ENCODE peak calls at places on chromosomes 4 and X, in four cellular contexts. N, B, D and P are unnamed samples.

GRCh38 chr4:1533501-1534064 is 127.3 kb upstream of the NKX1-1 start:
- DNase-seq in N (no peak), B (no peak), D (no peak), P (no peak)

GRCh38 chr4:140116442-140117104 is 37.4 kb downstream of the MAML3 start:
- DNase-seq in N (no peak), B (no peak), D (no peak), P (no peak)

GRCh38 chr4:83631066-83631465 is 95.2 kb downstream of the GPAT3 start:
- DNase-seq in N (no peak), B (no peak), D (no peak), P (peak)

GRCh38 chr4:151442002-151442401 is 33.0 kb downstream of the FHIP1A start:
- DNase-seq in N (no peak), B (no peak), D (no peak), P (no peak)

GRCh38 chr4:48017108-48017527 is 546 bp downstream of the NIPAL1 start:
- DNase-seq in N (peak), B (peak), D (no peak), P (peak)

GRCh38 chr4:30753316-30753715 is 33.1 kb downstream of the PCDH7 start:
- DNase-seq in N (no peak), B (peak), D (no peak), P (peak)

GRCh38 chr4:174919886-174920423 is 1.8 kb downstream of the ADAM29 start:
- DNase-seq in N (no peak), B (no peak), D (no peak), P (no peak)

GRCh38 chr4:151436093-151436518 is 27.1 kb downstream of the FHIP1A start:
- DNase-seq in N (no peak), B (peak), D (no peak), P (peak)

GRCh38 chr4:7333801-7334421 is 100.8 kb downstream of the PSAPL1 start:
- DNase-seq in N (no peak), B (no peak), D (no peak), P (peak)

GRCh38 chrX:47283015-47283771 is 50.4 kb downstream of the USP11 start:
- DNase-seq in N (no peak), B (peak), D (peak), P (peak)

GRCh38 chr4:8707045-8707781 is 114.6 kb downstream of the CPZ start:
- DNase-seq in N (no peak), B (no peak), D (no peak), P (no peak)

GRCh38 chr4:52983563-52984303 is 121.6 kb downstream of the RASL11B start:
- DNase-seq in N (peak), B (peak), D (peak), P (peak)

GRCh38 chrX:21932277-21932996 is 8.1 kb upstream of the SMS start:
- DNase-seq in N (peak), B (peak), D (no peak), P (peak)

GRCh38 chr4:8278421-8279287 is 9.1 kb downstream of the HTRA3 start:
- DNase-seq in N (peak), B (peak), D (no peak), P (peak)

GRCh38 chr4:187565416-187565815 is 430.2 kb upstream of the ZFP42 start:
- DNase-seq in N (no peak), B (no peak), D (no peak), P (no peak)

GRCh38 chrX:103404225-103405008 is 28.1 kb downstream of the BEX3 start:
- DNase-seq in N (peak), B (peak), D (peak), P (peak)

GRCh38 chrX:101062171-101062570 is 10.3 kb upstream of the TRMT2B start:
- DNase-seq in N (no peak), B (peak), D (no peak), P (no peak)

GRCh38 chr4:130524057-130524456 is 1428.1 kb downstream of the C4orf33 start:
- DNase-seq in N (no peak), B (no peak), D (no peak), P (no peak)

GRCh38 chr4:24214796-24215195 is 324.9 kb upstream of the PPARGC1A start:
- DNase-seq in N (no peak), B (no peak), D (no peak), P (no peak)

GRCh38 chr4:2820216-2820982 is 23.2 kb upstream of the ADD1 start:
- DNase-seq in N (no peak), B (no peak), D (no peak), P (no peak)

GRCh38 chr4:152255437-152255836 is 280.5 kb downstream of the FBXW7 start:
- DNase-seq in N (no peak), B (peak), D (no peak), P (peak)

GRCh38 chr4:184807797-184808718 is 17.7 kb downstream of the ACSL1 start:
- DNase-seq in N (no peak), B (peak), D (no peak), P (peak)

GRCh38 chr4:172390341-172390740 is 577.1 kb downstream of the GALNTL6 start:
- DNase-seq in N (no peak), B (no peak), D (no peak), P (no peak)

GRCh38 chrX:46036508-46036907 is 508.7 kb downstream of the ZNF674 start:
- DNase-seq in N (no peak), B (no peak), D (no peak), P (no peak)

GRCh38 chrX:1444896-1445480 is 7.7 kb downstream of the ASMTL start:
- DNase-seq in N (no peak), B (no peak), D (no peak), P (no peak)

GRCh38 chr4:124206779-124207605 is 505.5 kb downstream of the ANKRD50 start:
- DNase-seq in N (no peak), B (peak), D (no peak), P (peak)

GRCh38 chrX:107146670-107147069 is 28.0 kb upstream of the RBM41 start:
- DNase-seq in N (no peak), B (no peak), D (no peak), P (no peak)

GRCh38 chr4:100168521-100168920 is 21.7 kb downstream of the DDIT4L start:
- DNase-seq in N (no peak), B (peak), D (no peak), P (no peak)

GRCh38 chr4:40924096-40924792 is 174.5 kb downstream of the NSUN7 start:
- DNase-seq in N (peak), B (peak), D (peak), P (peak)